ENCODE peak calls at places on chromosomes 12 and 14, in ten cellular contexts. X is CD4-positive, alpha-beta T cell; D is tibial artery; Z is spleen; U is A549; E is heart right ventricle; A is PC-3; M is uterus; K is glutamatergic neuron; I is mesothelial cell of epicardium. S is an unnamed sample.

GRCh38 chr12:111412007-111412829 is 6.5 kb downstream of the SH2B3 start:
- DNase-seq in X (no peak), D (no peak), Z (no peak), U (no peak), E (peak; percentile 56), A (no peak), M (no peak), K (no peak), I (no peak), S (no peak)

GRCh38 chr12:11812558-11813421 is 163.3 kb downstream of the ETV6 start:
- DNase-seq in X (peak; percentile 18), D (no peak), Z (peak; percentile 83), U (no peak), E (peak; percentile 39), A (no peak), M (no peak), K (peak; percentile 58), I (no peak), S (no peak)

GRCh38 chr14:39426605-39427004 is 5.6 kb downstream of the FBXO33 start:
- DNase-seq in X (no peak), D (no peak), Z (no peak), U (no peak), E (no peak), A (peak; percentile 60), M (no peak), K (no peak), I (no peak), S (no peak)

GRCh38 chr14:85634205-85634604 is 104.3 kb downstream of the FLRT2 start:
- DNase-seq in X (no peak), D (no peak), Z (no peak), U (no peak), E (no peak), A (no peak), M (no peak), K (no peak), I (no peak), S (no peak)

GRCh38 chr14:68927089-68927488 is 52.0 kb downstream of the ACTN1 start:
- DNase-seq in X (no peak), D (no peak), Z (no peak), U (no peak), E (no peak), A (no peak), M (no peak), K (no peak), I (no peak), S (no peak)

GRCh38 chr12:39103552-39104165 is 198.3 kb upstream of the CPNE8 start:
- DNase-seq in X (no peak), D (no peak), Z (no peak), U (peak; percentile 64), E (no peak), A (peak; percentile 90), M (no peak), K (no peak), I (no peak), S (peak; percentile 50)

GRCh38 chr12:112808176-112808575 is 16.6 kb downstream of the RPH3A start:
- DNase-seq in X (no peak), D (no peak), Z (no peak), U (no peak), E (no peak), A (no peak), M (no peak), K (peak; percentile 46), I (no peak), S (no peak)

GRCh38 chr14:53599221-53599945 is 357.2 kb downstream of the BMP4 start:
- DNase-seq in X (no peak), D (no peak), Z (no peak), U (no peak), E (no peak), A (no peak), M (no peak), K (no peak), I (no peak), S (no peak)

GRCh38 chr14:25056688-25057078 is 6.7 kb upstream of the STXBP6 start:
- DNase-seq in X (no peak), D (no peak), Z (no peak), U (no peak), E (no peak), A (no peak), M (no peak), K (no peak), I (no peak), S (no peak)

GRCh38 chr12:15854916-15855315 is 27.3 kb upstream of the STRAP start:
- DNase-seq in X (no peak), D (no peak), Z (no peak), U (no peak), E (no peak), A (no peak), M (no peak), K (no peak), I (no peak), S (no peak)

GRCh38 chr12:6871052-6871957 is 1.8 kb downstream of the SPSB2 start:
- DNase-seq in X (no peak), D (no peak), Z (peak; percentile 80), U (peak; percentile 76), E (no peak), A (peak; percentile 69), M (no peak), K (no peak), I (no peak), S (no peak)

GRCh38 chr12:34394211-34395055 is 372.1 kb downstream of the ALG10 start:
- DNase-seq in X (no peak), D (peak; percentile 48), Z (peak; percentile 51), U (no peak), E (no peak), A (no peak), M (no peak), K (no peak), I (peak; percentile 7), S (no peak)

GRCh38 chr12:113055594-113056380 is 743 bp upstream of the DTX1 start:
- DNase-seq in X (no peak), D (no peak), Z (peak; percentile 78), U (no peak), E (no peak), A (no peak), M (no peak), K (no peak), I (no peak), S (no peak)

GRCh38 chr12:44709166-44709565 is 166.9 kb downstream of the NELL2 start:
- DNase-seq in X (no peak), D (no peak), Z (no peak), U (no peak), E (no peak), A (peak; percentile 2), M (no peak), K (no peak), I (no peak), S (no peak)

GRCh38 chr12:26833692-26834168 is 736 bp upstream of the ITPR2 start:
- DNase-seq in X (peak; percentile 35), D (peak; percentile 71), Z (peak; percentile 88), U (no peak), E (peak; percentile 37), A (peak; percentile 34), M (peak; percentile 30), K (peak; percentile 45), I (no peak), S (no peak)

GRCh38 chr12:129662184-129662583 is 241.6 kb downstream of the TMEM132D start:
- DNase-seq in X (no peak), D (no peak), Z (no peak), U (no peak), E (no peak), A (peak; percentile 50), M (no peak), K (no peak), I (no peak), S (no peak)

GRCh38 chr14:73237786-73238261 is 518 bp downstream of the PAPLN start:
- DNase-seq in X (no peak), D (no peak), Z (peak; percentile 76), U (peak; percentile 48), E (no peak), A (no peak), M (no peak), K (no peak), I (no peak), S (no peak)

GRCh38 chr12:114732426-114733030 is 48.6 kb upstream of the TBX3 start:
- DNase-seq in X (no peak), D (no peak), Z (no peak), U (no peak), E (no peak), A (no peak), M (no peak), K (no peak), I (no peak), S (no peak)

GRCh38 chr14:100648474-100649172 is 61.4 kb upstream of the BEGAIN start:
- DNase-seq in X (no peak), D (no peak), Z (no peak), U (no peak), E (no peak), A (peak; percentile 21), M (no peak), K (no peak), I (no peak), S (no peak)

GRCh38 chr14:61296707-61297502 is 15.8 kb upstream of the TMEM30B start:
- DNase-seq in X (no peak), D (no peak), Z (no peak), U (peak; percentile 35), E (no peak), A (peak; percentile 87), M (no peak), K (no peak), I (no peak), S (no peak)
- TF ChIP-seq CTCF in X (peak; percentile 77), D (peak; percentile 35), Z (peak; percentile 74), U (peak; percentile 85), E (peak; percentile 45), A (peak; percentile 96), M (peak; percentile 32), K (peak; percentile 46), I (peak; percentile 32), S (peak; percentile 78)

GRCh38 chr14:31456841-31457664 is at the start of gene DTD2:
- DNase-seq in X (peak; percentile 90), D (peak; percentile 96), Z (peak; percentile 99), U (peak; percentile 81), E (peak; percentile 95), A (peak; percentile 99), M (peak; percentile 93), K (peak; percentile 93), I (peak; percentile 86), S (peak; percentile 54)
- TF ChIP-seq CTCF in X (no peak), D (no peak), Z (no peak), U (no peak), E (no peak), A (no peak), M (no peak), K (no peak), I (no peak), S (peak; percentile 1)

DNA sequence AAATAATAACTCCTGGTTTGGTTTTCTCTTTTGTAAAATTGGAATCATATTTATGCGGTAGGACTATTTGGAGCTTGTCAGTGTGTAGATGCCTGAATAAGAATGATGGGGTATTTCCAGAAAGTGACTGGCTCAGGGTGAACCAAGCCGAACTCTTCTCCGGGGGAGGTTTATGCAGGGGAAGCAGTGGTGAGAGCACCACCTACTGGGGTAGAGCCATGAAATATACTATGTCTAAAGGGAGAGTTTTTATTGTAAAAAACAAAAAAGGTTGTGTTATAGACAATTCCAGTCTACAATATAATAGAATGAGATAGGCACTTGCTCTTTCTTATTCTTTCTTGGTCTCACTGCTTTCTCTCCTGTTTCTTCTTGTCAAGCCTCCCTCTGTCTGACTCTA is 222.9 kb upstream of the SLC16A7 start:
- DNase-seq in X (no peak), D (no peak), Z (no peak), U (no peak), E (no peak), A (peak; percentile 52), M (no peak), K (peak; percentile 19), I (no peak), S (no peak)
- TF ChIP-seq CTCF in X (no peak), D (no peak), Z (no peak), U (no peak), E (no peak), A (peak; percentile 69), M (no peak), K (no peak), I (no peak), S (peak; percentile 61)

GRCh38 chr14:105165134-105165704 is 3.4 kb downstream of the JAG2 start:
- DNase-seq in X (no peak), D (no peak), Z (no peak), U (no peak), E (no peak), A (no peak), M (no peak), K (no peak), I (no peak), S (no peak)
- TF ChIP-seq CTCF in X (no peak), D (no peak), Z (no peak), U (no peak), E (no peak), A (peak; percentile 14), M (no peak), K (no peak), I (no peak), S (no peak)

S was measured in epithelial cell of proximal tubule.